ENCODE peak calls at places on chromosomes 2 and 18, in four cellular contexts. B, I, C and Z are unnamed samples. For H3K4me1, the result is how much of the 10 kb centered on the place peaks cover.

GRCh38 chr2:217988014-217988839 is 14.6 kb downstream of the TNS1 start:
- DNase-seq in B (peak), I (peak), C (peak), Z (peak)

GRCh38 chr2:201363857-201364560 is 6.9 kb upstream of the FLACC1 start:
- DNase-seq in B (peak), I (peak), C (peak), Z (peak)

GRCh38 chr2:241049739-241050623 is 51.6 kb downstream of the SNED1 start:
- DNase-seq in B (no peak), I (peak), C (no peak), Z (no peak)

GRCh38 chr18:48834421-48835011 is 116.2 kb downstream of the SMAD7 start:
- DNase-seq in B (peak), I (no peak), C (peak), Z (peak)

GRCh38 chr2:159902722-159903121 is 104.7 kb upstream of the CD302 start:
- DNase-seq in B (no peak), I (no peak), C (no peak), Z (no peak)

GRCh38 chr2:30230855-30231725 is at the start of gene LBH:
- DNase-seq in B (no peak), I (peak), C (peak), Z (peak)

GRCh38 chr2:109549016-109549595 is 64.7 kb downstream of the SEPTIN10 start:
- DNase-seq in B (no peak), I (no peak), C (no peak), Z (no peak)

GRCh38 chr2:222900354-222900753 is 39.5 kb downstream of the ACSL3 start:
- DNase-seq in B (no peak), I (no peak), C (no peak), Z (no peak)

GRCh38 chr2:241215421-241215820 is 26.9 kb downstream of the ANO7 start:
- DNase-seq in B (no peak), I (no peak), C (no peak), Z (no peak)

GRCh38 chr2:209942936-209943605 is 59.4 kb upstream of the RPE start:
- DNase-seq in B (no peak), I (no peak), C (no peak), Z (no peak)

GRCh38 chr18:48460929-48461583 is 51.9 kb upstream of the ZBTB7C start:
- DNase-seq in B (no peak), I (no peak), C (peak), Z (no peak)

GRCh38 chr2:18299423-18300212 is 260.8 kb downstream of the RDH14 start:
- DNase-seq in B (peak), I (peak), C (peak), Z (no peak)

GRCh38 chr2:100241236-100241635 is 81.1 kb downstream of the LONRF2 start:
- DNase-seq in B (no peak), I (no peak), C (no peak), Z (no peak)

GRCh38 chr2:48529189-48529588 is 765 bp upstream of the STON1 start:
- DNase-seq in B (no peak), I (peak), C (no peak), Z (no peak)

GRCh38 chr2:127913808-127914457 is 28.2 kb upstream of the AMMECR1L start:
- DNase-seq in B (peak), I (no peak), C (peak), Z (no peak)

GRCh38 chr18:47949197-47949596 is 18.7 kb upstream of the SMAD2 start:
- DNase-seq in B (no peak), I (no peak), C (no peak), Z (no peak)

GRCh38 chr18:22169889-22170420 is 566 bp downstream of the GATA6 start:
- DNase-seq in B (no peak), I (peak), C (no peak), Z (no peak)

GRCh38 chr2:226114436-226114835 is 685.2 kb downstream of the IRS1 start:
- DNase-seq in B (no peak), I (no peak), C (peak), Z (no peak)

GRCh38 chr18:156514-157230 is 1.7 kb upstream of the USP14 start:
- DNase-seq in B (no peak), I (no peak), C (no peak), Z (no peak)

GRCh38 chr2:15770606-15771005 is 169.7 kb upstream of the MYCN start:
- DNase-seq in B (no peak), I (no peak), C (no peak), Z (no peak)

GRCh38 chr2:96690306-96691021 is 47.9 kb downstream of the FER1L5 start:
- DNase-seq in B (no peak), I (no peak), C (no peak), Z (no peak)

GRCh38 chr2:20677301-20678176 is 10.6 kb downstream of the GDF7 start:
- DNase-seq in B (no peak), I (peak), C (no peak), Z (no peak)

GRCh38 chr2:8676191-8676914 is 5.5 kb upstream of the ID2 start:
- DNase-seq in B (no peak), I (peak), C (no peak), Z (peak)

GRCh38 chr2:101185656-101186055 is 34.5 kb upstream of the TBC1D8 start:
- DNase-seq in B (peak), I (no peak), C (no peak), Z (no peak)

GRCh38 chr2:241900251-241901017 is 30.9 kb downstream of the RTP5 start:
- DNase-seq in B (no peak), I (no peak), C (no peak), Z (no peak)

GRCh38 chr2:26838121-26838906 is 9.6 kb upstream of the DPYSL5 start:
- DNase-seq in B (no peak), I (peak), C (no peak), Z (no peak)

GRCh38 chr2:112831956-112832567 is 4.5 kb downstream of the IL1B start:
- DNase-seq in B (no peak), I (no peak), C (no peak), Z (no peak)

GRCh38 chr2:224650815-224651439 is 65.2 kb downstream of the CCDC195 start:
- DNase-seq in B (no peak), I (peak), C (peak), Z (no peak)

GRCh38 chr2:179850188-179850587 is 11.2 kb downstream of the ZNF385B start:
- DNase-seq in B (peak), I (no peak), C (peak), Z (no peak)

GRCh38 chr2:60488291-60488690 is 65.2 kb downstream of the BCL11A start:
- DNase-seq in B (no peak), I (no peak), C (no peak), Z (no peak)
- H3K4me1 ChIP-seq in B (under half), I (half or more), C (under half), Z (under half)

GRCh38 chr2:24650997-24651642 is 142.1 kb downstream of the PTRHD1 start:
- DNase-seq in B (no peak), I (no peak), C (no peak), Z (no peak)
- H3K27ac ChIP-seq in B (no peak), I (no peak), C (no peak), Z (no peak)

DNA sequence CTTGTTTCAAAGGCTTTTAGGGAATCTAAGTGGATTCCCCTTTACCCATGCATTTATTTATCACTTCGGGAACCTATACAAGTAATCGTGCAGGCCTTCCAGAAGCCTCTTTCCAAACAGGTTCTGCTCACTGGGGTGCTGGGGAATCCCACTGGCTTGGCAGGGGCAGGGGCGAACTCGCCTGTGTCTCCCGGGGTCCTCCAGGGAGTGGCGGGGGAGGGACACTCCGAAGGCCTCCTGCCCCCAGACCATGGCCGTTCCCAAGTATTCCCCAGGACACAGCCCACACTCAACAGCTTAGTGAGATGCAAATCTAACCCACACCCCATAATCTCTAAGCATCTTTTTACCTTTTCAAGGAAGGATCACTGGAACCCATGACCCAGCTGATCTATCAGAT is 6.5 kb downstream of the DNMT3A start:
- DNase-seq in B (no peak), I (no peak), C (no peak), Z (no peak)
- H3K4me1 ChIP-seq in B (under half), I (under half), C (under half), Z (under half)

GRCh38 chr2:203804070-203804469 is 63.5 kb upstream of the CTLA4 start:
- DNase-seq in B (no peak), I (no peak), C (no peak), Z (no peak)
- H3K27ac ChIP-seq in B (no peak), I (no peak), C (no peak), Z (no peak)

GRCh38 chr2:10575566-10576300 is 114.0 kb downstream of the NOL10 start:
- DNase-seq in B (peak), I (no peak), C (peak), Z (no peak)
- H3K4me1 ChIP-seq in B (half or more), I (under half), C (under half), Z (under half)